ENCODE peak calls at places on chromosomes 6 and 20, in seven cellular contexts. X, H, N, F, U, Y and P are unnamed samples. For H3K4me1, the result is how much of the 10 kb centered on the place peaks cover.

GRCh38 chr20:49138431-49138830 is 49.7 kb downstream of the STAU1 start:
- DNase-seq in X (no peak), H (no peak), N (no peak), F (no peak), U (no peak), Y (no peak), P (no peak)

GRCh38 chr20:41594514-41595322 is 23.5 kb downstream of the CHD6 start:
- DNase-seq in X (no peak), H (peak), N (no peak), F (no peak), U (no peak), Y (peak), P (no peak)

GRCh38 chr6:100846276-100846675 is 34.9 kb downstream of the ASCC3 start:
- DNase-seq in X (no peak), H (no peak), N (no peak), F (no peak), U (no peak), Y (no peak), P (no peak)

GRCh38 chr6:37426945-37427510 is 6.0 kb upstream of the CMTR1 start:
- DNase-seq in X (no peak), H (no peak), N (no peak), F (no peak), U (no peak), Y (no peak), P (no peak)

GRCh38 chr20:8690074-8690473 is 378.8 kb upstream of the PLCB4 start:
- DNase-seq in X (no peak), H (no peak), N (no peak), F (no peak), U (no peak), Y (no peak), P (no peak)

GRCh38 chr6:98333273-98333672 is 501.1 kb upstream of the POU3F2 start:
- DNase-seq in X (no peak), H (no peak), N (no peak), F (no peak), U (no peak), Y (no peak), P (no peak)

GRCh38 chr6:155314092-155314772 is at the start of gene TFB1M:
- DNase-seq in X (peak), H (peak), N (peak), F (peak), U (peak), Y (peak), P (peak)

GRCh38 chr6:138931660-138932059 is 56.4 kb downstream of the REPS1 start:
- DNase-seq in X (no peak), H (no peak), N (no peak), F (no peak), U (no peak), Y (no peak), P (no peak)

GRCh38 chr6:166977626-166978550 is 21.3 kb upstream of the CEP43 start:
- DNase-seq in X (no peak), H (no peak), N (no peak), F (no peak), U (no peak), Y (no peak), P (no peak)

GRCh38 chr6:99850841-99851240 is 143.2 kb downstream of the MCHR2 start:
- DNase-seq in X (no peak), H (no peak), N (no peak), F (no peak), U (no peak), Y (no peak), P (no peak)

GRCh38 chr20:2692886-2693285 is 306 bp downstream of the EBF4 start:
- DNase-seq in X (peak), H (no peak), N (no peak), F (no peak), U (no peak), Y (no peak), P (peak)

GRCh38 chr6:24574809-24575208 is 71.2 kb downstream of the KIAA0319 start:
- DNase-seq in X (no peak), H (no peak), N (no peak), F (no peak), U (no peak), Y (no peak), P (no peak)

GRCh38 chr6:149139782-149140136 is 177.8 kb upstream of the TAB2 start:
- DNase-seq in X (no peak), H (no peak), N (no peak), F (no peak), U (no peak), Y (no peak), P (no peak)

GRCh38 chr6:135191508-135192255 is 10.6 kb downstream of the MYB start:
- DNase-seq in X (no peak), H (no peak), N (no peak), F (no peak), U (no peak), Y (no peak), P (no peak)

GRCh38 chr6:86031713-86032112 is 389.0 kb upstream of the SYNCRIP start:
- DNase-seq in X (no peak), H (no peak), N (no peak), F (no peak), U (no peak), Y (no peak), P (no peak)

GRCh38 chr6:127520061-127520460 is 926 bp upstream of the MTCL3 start:
- DNase-seq in X (peak), H (no peak), N (no peak), F (no peak), U (no peak), Y (no peak), P (peak)

GRCh38 chr6:170393807-170394399 is 87.3 kb downstream of the FAM120B start:
- DNase-seq in X (no peak), H (no peak), N (no peak), F (no peak), U (no peak), Y (no peak), P (no peak)

GRCh38 chr6:88388589-88388988 is 222.4 kb upstream of the CNR1 start:
- DNase-seq in X (no peak), H (no peak), N (no peak), F (no peak), U (no peak), Y (no peak), P (no peak)

GRCh38 chr6:24565196-24565595 is 70.4 kb downstream of the ALDH5A1 start:
- DNase-seq in X (no peak), H (no peak), N (no peak), F (no peak), U (no peak), Y (no peak), P (no peak)

GRCh38 chr6:150143521-150144293 is 863 bp downstream of the PPP1R14C start:
- DNase-seq in X (no peak), H (no peak), N (no peak), F (peak), U (no peak), Y (peak), P (no peak)

GRCh38 chr20:20719411-20719810 is 7.0 kb upstream of the RALGAPA2 start:
- DNase-seq in X (no peak), H (no peak), N (no peak), F (no peak), U (no peak), Y (no peak), P (no peak)

GRCh38 chr6:63066053-63066704 is 145.1 kb upstream of the FKBP1C start:
- DNase-seq in X (no peak), H (peak), N (no peak), F (no peak), U (no peak), Y (no peak), P (no peak)

GRCh38 chr6:27674882-27675281 is 202.0 kb upstream of the ZNF184 start:
- DNase-seq in X (no peak), H (no peak), N (no peak), F (no peak), U (no peak), Y (no peak), P (no peak)
- H3K27ac ChIP-seq in X (no peak), H (no peak), N (no peak), F (no peak), U (no peak), Y (no peak), P (no peak)

GRCh38 chr6:32183483-32184083 is 470 bp downstream of the AGER start:
- DNase-seq in X (no peak), H (no peak), N (no peak), F (peak), U (no peak), Y (no peak), P (no peak)
- H3K4me1 ChIP-seq in X (under half), H (under half), N (under half), F (under half), U (half or more), Y (under half), P (half or more)

DNA sequence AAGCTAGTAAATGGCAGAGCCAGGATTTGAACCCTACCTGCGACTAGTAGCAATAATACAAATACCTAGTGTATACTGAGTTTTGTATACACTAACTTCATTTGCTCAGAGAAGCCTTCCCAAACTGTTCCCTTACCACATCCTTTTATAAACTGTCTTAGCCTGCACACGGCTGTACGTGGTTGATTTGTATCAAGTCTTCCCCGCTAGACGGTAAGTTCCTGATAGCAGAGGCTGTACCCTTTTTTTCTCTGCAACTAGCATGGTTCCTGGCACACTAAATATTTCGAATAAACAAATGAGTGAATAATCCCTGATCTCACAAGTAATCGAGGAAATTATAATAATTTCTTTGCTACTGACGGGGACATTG is 636 bp downstream of the RTF2 start:
- DNase-seq in X (no peak), H (no peak), N (no peak), F (no peak), U (peak), Y (no peak), P (no peak)
- H3K27ac ChIP-seq in X (peak), H (peak), N (no peak), F (peak), U (peak), Y (no peak), P (peak)

GRCh38 chr20:50335866-50336265 is 145.2 kb downstream of the CEBPB start:
- DNase-seq in X (no peak), H (no peak), N (no peak), F (no peak), U (no peak), Y (no peak), P (no peak)
- H3K4me1 ChIP-seq in X (under half), H (half or more), N (under half), F (under half), U (under half), Y (under half), P (under half)

GRCh38 chr6:137791281-137792159 is 75.5 kb upstream of the TNFAIP3 start:
- DNase-seq in X (no peak), H (no peak), N (no peak), F (no peak), U (no peak), Y (no peak), P (no peak)
- H3K27ac ChIP-seq in X (no peak), H (no peak), N (no peak), F (no peak), U (no peak), Y (no peak), P (peak)

DNA sequence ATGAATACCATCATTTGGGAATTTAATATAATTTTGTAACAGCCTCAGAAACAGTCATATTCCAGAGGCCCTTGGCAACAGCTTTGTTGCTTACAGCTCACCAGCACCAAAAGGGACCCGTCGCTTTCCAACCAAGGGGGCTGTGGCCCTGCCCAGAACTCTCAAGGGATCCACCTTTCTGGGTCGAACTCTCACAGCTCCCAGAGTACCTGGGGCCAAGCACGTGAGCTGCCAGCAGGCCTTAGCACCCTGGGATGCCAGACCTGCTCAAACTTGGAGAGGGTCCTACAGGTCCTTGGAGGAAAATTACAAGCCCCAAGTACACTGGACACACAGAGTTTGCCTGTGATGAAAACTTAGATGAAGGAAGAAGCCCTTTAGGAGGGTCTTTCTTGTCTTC is 66.6 kb downstream of the SNX5 start:
- DNase-seq in X (no peak), H (no peak), N (no peak), F (no peak), U (no peak), Y (no peak), P (no peak)
- H3K4me1 ChIP-seq in X (under half), H (under half), N (under half), F (under half), U (under half), Y (under half), P (under half)